ENCODE peak calls at places on chromosomes 11 and 22, in nine cellular contexts. G is Caki2; R is activated T-cell treated with anti-CD3 and anti-CD28 coated beads, Interleukin-2, amount 50 U/mL, for 72 hours; U is MV-4-11; X is lung microvascular endothelial cell; F is dorsolateral prefrontal cortex; K is GM06990; V is astrocyte of the spinal cord; P is cerebellar cortex. I is an unnamed sample.

GRCh38 chr11:134578807-134579708 is 167.0 kb upstream of the B3GAT1 start:
- DNase-seq in X (no peak), F (no peak), U (peak), G (no peak), V (no peak), K (no peak), P (no peak), R (no peak), I (no peak)

GRCh38 chr22:27610863-27611786 is 190.4 kb downstream of the MN1 start:
- DNase-seq in X (no peak), R (no peak), P (no peak), U (no peak), K (no peak), G (no peak), F (no peak), V (no peak), I (no peak)

GRCh38 chr11:133399855-133400625 is 132.3 kb downstream of the OPCML start:
- DNase-seq in R (no peak), P (no peak), G (no peak), K (no peak), X (no peak), F (no peak), U (no peak), V (no peak), I (no peak)

GRCh38 chr11:88101881-88102594 is 73.2 kb downstream of the RAB38 start:
- DNase-seq in V (no peak), F (no peak), K (no peak), R (no peak), G (no peak), P (no peak), U (no peak), X (no peak), I (no peak)

GRCh38 chr11:75537740-75538139 is 12.0 kb upstream of the GDPD5 start:
- DNase-seq in X (no peak), F (no peak), U (no peak), K (no peak), R (no peak), G (no peak), P (no peak), V (no peak), I (no peak)

GRCh38 chr11:34154059-34154875 is 48.8 kb downstream of the NAT10 start:
- DNase-seq in V (no peak), K (peak), X (no peak), U (peak), R (no peak), F (no peak), G (no peak), P (no peak), I (no peak)

GRCh38 chr11:34114471-34114870 is 9.0 kb downstream of the NAT10 start:
- DNase-seq in P (no peak), V (no peak), K (no peak), R (no peak), G (no peak), F (no peak), X (no peak), U (no peak), I (no peak)

GRCh38 chr11:971092-971690 is 45.5 kb downstream of the AP2A2 start:
- DNase-seq in G (no peak), U (no peak), V (no peak), F (no peak), P (no peak), X (no peak), K (no peak), R (no peak), I (no peak)

GRCh38 chr11:66762088-66762487 is 33.1 kb upstream of the SPTBN2 start:
- DNase-seq in V (no peak), F (no peak), P (no peak), G (no peak), K (no peak), X (no peak), R (no peak), U (no peak), I (no peak)

GRCh38 chr11:62195945-62196344 is 5.9 kb downstream of the SCGB1D1 start:
- DNase-seq in X (no peak), U (no peak), R (no peak), F (no peak), V (no peak), G (no peak), K (no peak), P (no peak), I (no peak)

GRCh38 chr22:20980938-20981722 is 967 bp upstream of the LZTR1 start:
- DNase-seq in G (no peak), F (no peak), U (no peak), P (no peak), R (no peak), V (no peak), X (no peak), K (no peak), I (no peak)

GRCh38 chr22:38923463-38924196 is 33.8 kb upstream of the APOBEC3A start:
- DNase-seq in P (peak), R (no peak), U (no peak), G (peak), F (peak), K (no peak), X (peak), V (peak), I (peak)

I was measured in cerebellum.